ENCODE peak calls at places on chromosomes 6 and 20, in six cellular contexts. A, U, Q, L, B and E are unnamed samples.
A peak's percentile ranks its signal among the peaks of the same experiment; 100 is the strongest.

GRCh38 chr6:87641065-87641692 is 51.2 kb downstream of the ORC3 start:
- DNase-seq in Q (no peak), L (no peak), A (no peak), B (peak; percentile 18), U (no peak), E (no peak)

GRCh38 chr6:20117474-20117873 is 94.8 kb downstream of the MBOAT1 start:
- DNase-seq in U (no peak), B (peak; percentile 85), L (no peak), Q (no peak), A (no peak), E (no peak)

GRCh38 chr6:148981515-148981914 is 234.7 kb downstream of the UST start:
- DNase-seq in Q (no peak), U (no peak), A (no peak), B (no peak), L (no peak), E (no peak)

GRCh38 chr6:24990227-24990843 is 54.6 kb upstream of the RIPOR2 start:
- DNase-seq in B (peak; percentile 25), A (no peak), U (no peak), L (peak; percentile 21), Q (no peak), E (no peak)

GRCh38 chr6:135505222-135505621 is 7.7 kb upstream of the AHI1 start:
- DNase-seq in U (no peak), B (no peak), L (no peak), A (no peak), Q (no peak), E (no peak)

GRCh38 chr6:155432293-155432692 is 23.3 kb downstream of the NOX3 start:
- DNase-seq in A (no peak), Q (no peak), U (no peak), L (peak; percentile 60), B (peak; percentile 66), E (no peak)

GRCh38 chr6:97306946-97307345 is 23.9 kb upstream of the MMS22L start:
- DNase-seq in Q (no peak), A (no peak), L (no peak), B (no peak), U (no peak), E (no peak)

GRCh38 chr6:33191383-33192104 is 723 bp downstream of the COL11A2 start:
- DNase-seq in Q (no peak), A (no peak), U (peak; percentile 54), B (no peak), L (no peak), E (no peak)

GRCh38 chr20:20720158-20720557 is 7.7 kb upstream of the RALGAPA2 start:
- DNase-seq in B (no peak), Q (no peak), L (no peak), A (no peak), U (no peak), E (no peak)

GRCh38 chr6:21738180-21739094 is 144.9 kb downstream of the SOX4 start:
- DNase-seq in U (no peak), L (no peak), B (peak; percentile 18), A (no peak), Q (no peak), E (no peak)

GRCh38 chr20:37986873-37987601 is 46.2 kb downstream of the TTI1 start:
- DNase-seq in Q (no peak), B (no peak), A (peak; percentile 35), U (no peak), L (peak; percentile 25), E (no peak)

GRCh38 chr6:29708432-29709177 is 14.6 kb upstream of the HLA-F start:
- DNase-seq in L (no peak), Q (peak; percentile 72), B (no peak), U (no peak), A (no peak), E (no peak)